ENCODE peak calls at places on chromosomes 2 and 18, in seven cellular contexts. H is HepG2, K is H1, M is SK-N-SH, N is K562, B is HCT116, E is GM12878. L is an unnamed sample.
A peak's percentile ranks its signal among the peaks of the same experiment; 100 is the strongest.

GRCh38 chr2:216934151-216934550 is 74.3 kb upstream of the TNP1 start:
- DNase-seq in H (no peak), K (no peak), M (no peak), N (peak; percentile 13), B (no peak), E (no peak), L (no peak)

GRCh38 chr2:85914916-85915315 is 26.1 kb upstream of the ST3GAL5 start:
- DNase-seq in H (no peak), K (no peak), M (no peak), N (no peak), B (no peak), E (no peak), L (no peak)

GRCh38 chr2:169182573-169182972 is 113.2 kb downstream of the DHRS9 start:
- DNase-seq in H (no peak), K (no peak), M (no peak), N (no peak), B (no peak), E (no peak), L (no peak)

GRCh38 chr2:226652388-226652787 is 147.2 kb downstream of the IRS1 start:
- DNase-seq in H (no peak), K (no peak), M (no peak), N (no peak), B (peak; percentile 98), E (no peak), L (no peak)

GRCh38 chr2:240852671-240853314 is 15.8 kb upstream of the AGXT start:
- DNase-seq in H (no peak), K (no peak), M (no peak), N (no peak), B (no peak), E (no peak), L (no peak)

GRCh38 chr2:219025637-219026585 is 15.4 kb downstream of the CFAP65 start:
- DNase-seq in H (no peak), K (no peak), M (no peak), N (no peak), B (no peak), E (no peak), L (no peak)

GRCh38 chr2:73232471-73233153 is 427 bp downstream of the PRADC1 start:
- DNase-seq in H (no peak), K (no peak), M (peak; percentile 48), N (peak; percentile 60), B (no peak), E (no peak), L (peak; percentile 32)

GRCh38 chr18:44802508-44802907 is 121.8 kb downstream of the SETBP1 start:
- DNase-seq in H (no peak), K (no peak), M (no peak), N (no peak), B (no peak), E (no peak), L (no peak)

GRCh38 chr2:59366288-59366687 is 1125.2 kb upstream of the FANCL start:
- DNase-seq in H (no peak), K (no peak), M (no peak), N (no peak), B (no peak), E (no peak), L (no peak)

GRCh38 chr18:56139792-56140254 is 498.6 kb downstream of the TXNL1 start:
- DNase-seq in H (no peak), K (no peak), M (no peak), N (no peak), B (no peak), E (no peak), L (no peak)

GRCh38 chr2:201698588-201699226 is at the start of gene MPP4:
- DNase-seq in H (no peak), K (no peak), M (peak; percentile 12), N (no peak), B (no peak), E (no peak), L (no peak)

GRCh38 chr2:5695641-5696350 is 3.6 kb downstream of the SOX11 start:
- DNase-seq in H (no peak), K (peak; percentile 74), M (peak; percentile 80), N (no peak), B (no peak), E (no peak), L (no peak)

GRCh38 chr18:79853303-79853992 is 55.7 kb downstream of the KCNG2 start:
- DNase-seq in H (no peak), K (peak; percentile 47), M (no peak), N (no peak), B (no peak), E (no peak), L (no peak)

GRCh38 chr2:143171817-143172216 is 42.6 kb downstream of the ARHGAP15 start:
- DNase-seq in H (no peak), K (no peak), M (no peak), N (no peak), B (no peak), E (no peak), L (peak; percentile 63)

GRCh38 chr2:161223139-161223732 is 63.0 kb downstream of the TANK start:
- DNase-seq in H (peak; percentile 51), K (no peak), M (no peak), N (peak; percentile 24), B (peak; percentile 37), E (no peak), L (no peak)

GRCh38 chr2:85433511-85434089 is 15.1 kb downstream of the SH2D6 start:
- DNase-seq in H (no peak), K (no peak), M (peak; percentile 91), N (no peak), B (no peak), E (no peak), L (no peak)

GRCh38 chr18:69622192-69622591 is 221.5 kb downstream of the DOK6 start:
- DNase-seq in H (no peak), K (no peak), M (no peak), N (no peak), B (no peak), E (no peak), L (no peak)

GRCh38 chr2:228847684-228848083 is 423.4 kb downstream of the PID1 start:
- DNase-seq in H (no peak), K (no peak), M (no peak), N (no peak), B (no peak), E (no peak), L (no peak)

GRCh38 chr18:8287184-8287885 is 321.9 kb upstream of the RAB12 start:
- DNase-seq in H (no peak), K (no peak), M (no peak), N (no peak), B (no peak), E (no peak), L (no peak)

GRCh38 chr2:11669454-11670291 is at the start of gene NTSR2:
- DNase-seq in H (peak; percentile 51), K (peak; percentile 89), M (no peak), N (no peak), B (no peak), E (no peak), L (peak; percentile 81)

GRCh38 chr2:20879221-20879620 is 56.3 kb upstream of the LDAH start:
- DNase-seq in H (no peak), K (no peak), M (no peak), N (no peak), B (no peak), E (no peak), L (no peak)

GRCh38 chr2:20882466-20883170 is 59.7 kb upstream of the LDAH start:
- DNase-seq in H (no peak), K (no peak), M (peak; percentile 81), N (no peak), B (no peak), E (no peak), L (no peak)

GRCh38 chr2:20880221-20880771 is 57.4 kb upstream of the LDAH start:
- DNase-seq in H (no peak), K (no peak), M (no peak), N (no peak), B (no peak), E (no peak), L (peak; percentile 58)

GRCh38 chr2:20877944-20878343 is 55.0 kb upstream of the LDAH start:
- DNase-seq in H (no peak), K (no peak), M (no peak), N (no peak), B (no peak), E (no peak), L (no peak)
- TF ChIP-seq JUND in H (no peak), K (no peak), M (no peak), N (no peak), B (no peak), E (no peak), L (no peak)

DNA sequence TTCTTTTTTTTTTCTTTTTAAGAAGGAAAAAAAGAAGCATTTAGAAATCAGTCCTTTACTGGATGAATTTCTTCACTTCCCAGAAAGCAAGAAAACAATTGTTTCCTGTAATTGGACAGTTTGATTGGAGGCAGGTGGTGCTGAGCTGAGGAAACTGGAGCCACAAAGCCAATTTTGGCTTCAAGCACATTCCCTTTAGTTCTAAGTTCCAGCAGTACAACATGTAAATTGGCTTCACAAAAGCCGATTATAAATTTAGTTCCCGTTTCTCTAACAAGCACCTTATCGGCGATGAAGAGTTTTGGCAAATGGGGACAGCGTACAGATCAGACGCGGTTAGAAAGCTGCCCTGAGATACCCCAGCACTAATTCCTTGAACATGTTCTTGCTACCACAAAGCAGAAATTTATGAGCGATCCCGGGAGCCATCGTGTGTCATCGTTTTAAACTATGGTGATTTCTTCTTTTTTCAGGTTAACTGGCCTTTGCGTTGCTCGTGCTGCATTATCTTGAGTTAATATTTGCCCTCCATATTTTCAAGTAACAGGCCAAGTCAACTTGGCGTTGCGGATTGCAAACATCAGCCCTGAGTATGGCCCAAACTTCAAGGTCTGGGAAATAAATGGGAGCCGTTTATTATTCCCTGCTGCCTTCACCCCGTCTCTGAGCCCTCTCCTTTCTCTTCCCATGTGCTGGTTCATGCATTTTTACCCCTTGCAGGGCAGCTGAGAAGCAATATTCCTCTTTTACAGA is 190.4 kb upstream of the ID2 start:
- DNase-seq in H (no peak), K (no peak), M (no peak), N (no peak), B (no peak), E (no peak), L (no peak)
- TF ChIP-seq JUND in H (no peak), K (no peak), M (no peak), N (no peak), B (no peak), E (no peak), L (no peak)

GRCh38 chr2:215498411-215498810 is 62.5 kb upstream of the FN1 start:
- DNase-seq in H (peak; percentile 84), K (no peak), M (no peak), N (peak; percentile 8), B (no peak), E (no peak), L (peak; percentile 12)
- TF ChIP-seq JUND in H (peak; percentile 61), K (no peak), M (no peak), N (no peak), B (no peak), E (no peak), L (no peak)

DNA sequence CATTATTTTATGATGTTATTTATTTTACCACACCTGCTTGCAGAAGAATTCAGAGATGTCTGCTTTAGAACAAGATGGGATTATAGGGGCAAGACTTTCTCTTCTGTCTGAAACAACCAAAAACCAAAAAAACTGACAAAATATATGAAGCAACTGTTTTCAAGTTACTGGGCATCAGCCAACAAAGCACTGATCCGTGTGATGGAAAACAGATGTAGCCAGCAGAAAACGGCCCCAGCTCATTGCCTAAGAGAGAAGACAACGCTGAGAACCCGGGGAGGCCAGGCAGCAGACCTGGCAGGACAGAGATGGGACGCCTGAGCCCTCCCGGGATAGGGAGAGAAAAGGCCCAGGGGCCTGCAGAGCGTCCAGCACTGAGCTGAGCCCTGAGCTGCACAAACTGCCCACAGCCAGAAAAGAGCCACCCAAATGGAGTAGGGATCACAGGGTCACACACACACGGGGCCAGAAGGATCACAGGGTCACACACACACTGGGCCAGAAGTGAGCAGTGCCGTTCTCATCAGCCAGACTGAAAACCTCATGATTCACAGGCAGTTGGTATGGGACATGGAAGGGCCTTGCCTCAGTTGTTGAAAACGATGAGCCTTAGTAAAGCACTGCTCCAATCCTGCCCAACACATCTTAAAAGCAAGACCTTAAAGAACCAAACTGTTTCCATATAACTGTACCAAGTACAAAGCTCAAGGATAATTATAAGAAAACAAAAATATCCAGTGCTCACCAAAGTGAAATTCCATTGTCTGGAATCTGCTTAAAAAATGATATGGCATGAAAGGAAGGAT is 12.1 kb downstream of the PXDN start:
- DNase-seq in H (no peak), K (no peak), M (peak; percentile 84), N (no peak), B (no peak), E (no peak), L (no peak)
- TF ChIP-seq JUND in H (no peak), K (no peak), M (no peak), N (no peak), B (no peak), E (no peak), L (no peak)